ENCODE peak calls at places on chromosomes 2 and 18, in five cellular contexts. V is HFF-Myc, P is neural progenitor cell, X is hepatocyte, T is uterus. G is an unnamed sample.

GRCh38 chr2:103788346-103788745 is 1026.5 kb downstream of the TMEM182 start:
- DNase-seq in V (no peak), X (peak; percentile 5), T (no peak), P (peak; percentile 18), G (no peak)

GRCh38 chr2:241189856-241190201 is 1.4 kb downstream of the ANO7 start:
- DNase-seq in V (no peak), P (no peak), T (no peak), X (no peak), G (no peak)

GRCh38 chr2:197108758-197109157 is 182.3 kb upstream of the PGAP1 start:
- DNase-seq in X (no peak), P (no peak), V (no peak), T (peak; percentile 73), G (no peak)

GRCh38 chr18:3603460-3604259 is 153.7 kb downstream of the TGIF1 start:
- DNase-seq in V (peak; percentile 93), P (peak; percentile 91), X (peak; percentile 83), T (no peak), G (no peak)

GRCh38 chr2:130377491-130377890 is 21.6 kb downstream of the PTPN18 start:
- DNase-seq in V (no peak), T (no peak), X (no peak), P (no peak), G (no peak)

GRCh38 chr2:136117391-136117841 is 533 bp downstream of the CXCR4 start:
- DNase-seq in X (peak; percentile 71), P (peak; percentile 82), T (no peak), V (no peak), G (peak; percentile 45)

GRCh38 chr2:3523551-3524041 is 4.3 kb upstream of the ADI1 start:
- DNase-seq in V (no peak), P (no peak), X (peak; percentile 42), T (no peak), G (no peak)

GRCh38 chr2:189658281-189658680 is 3.0 kb upstream of the ASNSD1 start:
- DNase-seq in X (no peak), T (no peak), P (no peak), V (no peak), G (no peak)

GRCh38 chr2:99821572-99822369 is 320.6 kb downstream of the AFF3 start:
- DNase-seq in V (no peak), X (no peak), T (no peak), P (no peak), G (no peak)

GRCh38 chr2:99818842-99819241 is 323.5 kb downstream of the AFF3 start:
- DNase-seq in P (no peak), X (no peak), V (no peak), T (no peak), G (no peak)

GRCh38 chr2:99821039-99821438 is 321.4 kb downstream of the AFF3 start:
- DNase-seq in V (no peak), T (no peak), X (no peak), P (no peak), G (no peak)

GRCh38 chr2:99816908-99817307 is 325.5 kb downstream of the AFF3 start:
- DNase-seq in V (no peak), P (no peak), T (no peak), X (no peak), G (no peak)

GRCh38 chr2:99819766-99820165 is 322.6 kb downstream of the AFF3 start:
- DNase-seq in V (no peak), P (peak; percentile 28), X (no peak), T (no peak), G (no peak)
- TF ChIP-seq CTCF in V (peak; percentile 12), P (peak; percentile 32), X (no peak), T (no peak), G (no peak)

DNA sequence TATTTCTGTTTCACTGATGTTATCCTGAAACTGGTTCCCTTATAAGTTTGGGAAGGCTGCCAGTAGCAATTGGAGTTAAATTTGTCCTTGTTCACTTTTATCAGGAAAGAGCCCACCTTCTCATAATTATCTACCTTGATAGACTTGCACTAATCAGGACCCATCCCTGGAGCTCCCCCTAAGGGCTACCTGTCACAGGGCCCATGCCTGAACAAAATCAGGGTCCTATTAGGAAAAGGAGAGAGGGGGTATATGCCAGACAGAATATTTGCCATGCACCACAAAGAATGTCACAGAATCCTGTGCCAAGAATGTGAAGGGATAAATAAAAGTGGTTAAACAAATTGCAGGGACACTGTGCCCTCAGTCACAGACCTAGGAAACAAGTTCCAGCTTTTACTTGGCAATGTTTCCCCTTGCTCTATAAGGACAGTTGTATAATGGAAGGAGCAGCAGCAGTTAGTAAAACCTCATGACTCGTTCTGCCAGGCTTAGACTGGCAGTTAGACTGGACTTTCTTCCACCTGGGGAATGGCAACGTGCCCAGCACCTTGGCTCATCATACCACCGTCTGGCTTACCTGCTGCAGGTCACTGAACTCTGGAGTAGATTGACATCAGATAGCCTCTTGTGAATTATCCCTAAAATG is 32.3 kb upstream of the VWC2L start:
- DNase-seq in V (no peak), P (no peak), T (no peak), X (no peak), G (no peak)
- TF ChIP-seq CTCF in V (no peak), P (peak; percentile 28), T (no peak), X (no peak), G (no peak)

GRCh38 chr2:216222650-216223352 is 113.7 kb downstream of the XRCC5 start:
- DNase-seq in X (no peak), T (no peak), P (peak; percentile 16), V (peak; percentile 11), G (no peak)
- TF ChIP-seq CTCF in X (peak; percentile 21), T (no peak), P (peak; percentile 60), V (peak; percentile 53), G (peak; percentile 29)

GRCh38 chr2:40177366-40177765 is 274.5 kb downstream of the SLC8A1 start:
- DNase-seq in P (no peak), T (no peak), X (no peak), V (no peak), G (no peak)

GRCh38 chr2:40181855-40182254 is 270.0 kb downstream of the SLC8A1 start:
- DNase-seq in P (no peak), X (no peak), T (no peak), V (no peak), G (no peak)

GRCh38 chr2:40178971-40179370 is 272.9 kb downstream of the SLC8A1 start:
- DNase-seq in T (no peak), P (no peak), V (no peak), X (no peak), G (no peak)

GRCh38 chr2:40179801-40180200 is 272.1 kb downstream of the SLC8A1 start:
- DNase-seq in P (no peak), V (no peak), X (no peak), T (no peak), G (no peak)

GRCh38 chr2:40178171-40178778 is 273.6 kb downstream of the SLC8A1 start:
- DNase-seq in T (no peak), V (no peak), X (no peak), P (no peak), G (no peak)
- TF ChIP-seq CTCF in T (no peak), V (no peak), X (no peak), P (no peak), G (no peak)

DNA sequence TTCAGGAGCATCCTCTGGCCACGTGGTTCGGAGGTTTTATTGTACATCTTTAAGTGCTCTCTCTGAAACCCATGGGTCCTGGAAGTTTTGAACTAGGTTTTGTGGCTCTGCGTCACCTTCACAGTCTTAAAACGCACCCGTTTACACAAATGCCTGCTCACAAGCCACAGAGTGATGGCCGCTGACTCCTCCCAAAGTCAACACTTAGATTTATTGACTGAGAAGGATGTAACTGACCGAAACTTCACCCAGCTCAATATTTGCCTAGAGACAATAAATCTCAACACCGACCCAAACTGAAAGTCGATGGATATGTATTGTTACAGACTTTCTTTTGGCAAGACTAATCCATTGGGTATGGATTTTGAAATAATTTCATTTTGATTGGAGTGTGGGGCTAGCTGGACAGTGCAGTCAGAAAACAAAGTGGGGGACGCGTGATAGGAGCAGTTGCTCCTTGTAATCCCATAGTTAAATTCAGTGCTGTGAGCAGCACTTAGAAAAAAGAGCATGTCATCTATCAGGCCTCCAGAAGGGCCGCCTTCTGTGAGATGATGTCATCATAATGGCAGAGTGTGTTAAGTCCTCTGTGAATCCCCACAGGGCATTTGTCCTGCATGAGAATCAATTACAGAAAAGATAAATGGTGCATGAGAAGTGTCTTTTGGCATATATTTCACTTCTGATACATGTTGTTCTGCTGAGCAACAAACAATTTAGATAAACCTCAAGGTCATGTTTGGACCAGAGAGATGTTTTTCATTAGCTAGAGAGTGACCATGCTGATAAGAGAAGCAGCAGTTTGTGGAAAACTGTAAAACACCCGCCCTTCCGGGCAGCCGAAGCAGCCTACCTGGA is 183.7 kb downstream of the INO80D start:
- DNase-seq in V (no peak), T (no peak), X (peak; percentile 75), P (no peak), G (no peak)
- TF ChIP-seq CTCF in V (no peak), T (no peak), X (no peak), P (no peak), G (no peak)